ENCODE peak calls at places on chromosome 5, in five cellular contexts. One of them, this sample, is unnamed.

GRCh38 chr5:122656107-122656506 is 118.8 kb upstream of the SNX2 start:
- DNase-seq in neural progenitor cell: no peak
- DNase-seq in fibroblast of lung: no peak
- DNase-seq in CD4-positive, alpha-beta T cell: no peak
- DNase-seq in GM23248: peak; percentile 8
- DNase-seq in this sample: no peak

GRCh38 chr5:103800728-103801127 is 238.1 kb upstream of the NUDT12 start:
- DNase-seq in neural progenitor cell: no peak
- DNase-seq in fibroblast of lung: peak; percentile 67
- DNase-seq in CD4-positive, alpha-beta T cell: no peak
- DNase-seq in GM23248: no peak
- DNase-seq in this sample: no peak

GRCh38 chr5:178113841-178114324 is 551 bp downstream of the N4BP3 start:
- DNase-seq in neural progenitor cell: peak; percentile 61
- DNase-seq in fibroblast of lung: no peak
- DNase-seq in CD4-positive, alpha-beta T cell: no peak
- DNase-seq in GM23248: no peak
- DNase-seq in this sample: no peak

GRCh38 chr5:138469540-138470321 is 4.5 kb downstream of the EGR1 start:
- DNase-seq in neural progenitor cell: peak; percentile 55
- DNase-seq in fibroblast of lung: peak; percentile 80
- DNase-seq in CD4-positive, alpha-beta T cell: no peak
- DNase-seq in GM23248: peak; percentile 59
- DNase-seq in this sample: no peak

GRCh38 chr5:176743136-176743827 is 67.1 kb upstream of the UNC5A start:
- DNase-seq in neural progenitor cell: peak; percentile 78
- DNase-seq in fibroblast of lung: no peak
- DNase-seq in CD4-positive, alpha-beta T cell: no peak
- DNase-seq in GM23248: peak; percentile 8
- DNase-seq in this sample: no peak

GRCh38 chr5:14208071-14209021 is 65.2 kb downstream of the TRIO start:
- DNase-seq in neural progenitor cell: no peak
- DNase-seq in fibroblast of lung: peak; percentile 93
- DNase-seq in CD4-positive, alpha-beta T cell: no peak
- DNase-seq in GM23248: peak; percentile 83
- DNase-seq in this sample: no peak

GRCh38 chr5:27818888-27819287 is 780.5 kb upstream of the CDH9 start:
- DNase-seq in neural progenitor cell: no peak
- DNase-seq in fibroblast of lung: no peak
- DNase-seq in CD4-positive, alpha-beta T cell: no peak
- DNase-seq in GM23248: no peak
- DNase-seq in this sample: no peak

GRCh38 chr5:142293486-142293885 is 31.3 kb downstream of the SPRY4 start:
- DNase-seq in neural progenitor cell: no peak
- DNase-seq in fibroblast of lung: peak; percentile 39
- DNase-seq in CD4-positive, alpha-beta T cell: no peak
- DNase-seq in GM23248: peak; percentile 74
- DNase-seq in this sample: no peak

GRCh38 chr5:120615967-120616645 is 152.0 kb downstream of the PRR16 start:
- DNase-seq in neural progenitor cell: peak; percentile 43
- DNase-seq in fibroblast of lung: peak; percentile 96
- DNase-seq in CD4-positive, alpha-beta T cell: no peak
- DNase-seq in GM23248: peak; percentile 92
- DNase-seq in this sample: no peak

GRCh38 chr5:411728-412127 is 31.2 kb upstream of the EXOC3 start:
- DNase-seq in neural progenitor cell: no peak
- DNase-seq in fibroblast of lung: no peak
- DNase-seq in CD4-positive, alpha-beta T cell: peak; percentile 15
- DNase-seq in GM23248: no peak
- DNase-seq in this sample: no peak

GRCh38 chr5:116939641-116940040 is 365.0 kb upstream of the SEMA6A start:
- DNase-seq in neural progenitor cell: no peak
- DNase-seq in fibroblast of lung: no peak
- DNase-seq in CD4-positive, alpha-beta T cell: no peak
- DNase-seq in GM23248: no peak
- DNase-seq in this sample: no peak

GRCh38 chr5:133840168-133840567 is 128.3 kb downstream of the C5orf15 start:
- DNase-seq in neural progenitor cell: no peak
- DNase-seq in fibroblast of lung: no peak
- DNase-seq in CD4-positive, alpha-beta T cell: no peak
- DNase-seq in GM23248: no peak
- DNase-seq in this sample: no peak

GRCh38 chr5:157484768-157485167 is 24.8 kb downstream of the NIPAL4 start:
- DNase-seq in neural progenitor cell: no peak
- DNase-seq in fibroblast of lung: no peak
- DNase-seq in CD4-positive, alpha-beta T cell: no peak
- DNase-seq in GM23248: peak; percentile 81
- DNase-seq in this sample: no peak

GRCh38 chr5:83530186-83530585 is 58.6 kb downstream of the VCAN start:
- DNase-seq in neural progenitor cell: no peak
- DNase-seq in fibroblast of lung: peak; percentile 69
- DNase-seq in CD4-positive, alpha-beta T cell: no peak
- DNase-seq in GM23248: peak; percentile 40
- DNase-seq in this sample: no peak

GRCh38 chr5:68134033-68134668 is 81.4 kb upstream of the PIK3R1 start:
- DNase-seq in neural progenitor cell: peak; percentile 35
- DNase-seq in fibroblast of lung: no peak
- DNase-seq in CD4-positive, alpha-beta T cell: no peak
- DNase-seq in GM23248: no peak
- DNase-seq in this sample: no peak

GRCh38 chr5:61598140-61598539 is 266.1 kb downstream of the ZSWIM6 start:
- DNase-seq in neural progenitor cell: no peak
- DNase-seq in fibroblast of lung: no peak
- DNase-seq in CD4-positive, alpha-beta T cell: no peak
- DNase-seq in GM23248: no peak
- DNase-seq in this sample: no peak

GRCh38 chr5:167582263-167582662 is 709.2 kb upstream of the WWC1 start:
- DNase-seq in neural progenitor cell: no peak
- DNase-seq in fibroblast of lung: no peak
- DNase-seq in CD4-positive, alpha-beta T cell: no peak
- DNase-seq in GM23248: peak; percentile 50
- DNase-seq in this sample: no peak
- H3K27ac ChIP-seq in neural progenitor cell: no peak overlapping the region
- H3K27ac ChIP-seq in fibroblast of lung: no peak overlapping the region
- H3K27ac ChIP-seq in CD4-positive, alpha-beta T cell: no peak overlapping the region
- H3K27ac ChIP-seq in GM23248: peak overlapping the region; percentile 0
- H3K27ac ChIP-seq in this sample: no peak overlapping the region

DNA sequence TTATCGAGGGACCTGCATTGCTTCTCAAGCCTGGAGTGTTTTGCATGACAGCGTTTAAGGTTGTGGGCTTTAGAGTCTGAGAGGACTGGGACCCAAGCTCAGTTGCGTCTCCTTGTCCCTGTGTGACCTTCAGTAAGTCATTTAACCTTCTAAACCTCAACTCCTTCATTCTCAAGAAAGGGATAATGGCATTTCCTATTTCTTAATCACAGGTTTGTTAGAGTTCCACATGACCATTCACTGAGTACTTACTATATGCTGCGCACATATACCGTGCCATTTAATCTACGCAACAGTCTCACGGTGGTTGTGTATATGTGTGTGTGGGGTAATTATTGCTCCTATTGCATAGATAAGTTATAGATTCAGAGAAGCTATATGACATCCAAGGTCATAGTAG is 76.3 kb downstream of the MACROH2A1 start:
- DNase-seq in neural progenitor cell: no peak
- DNase-seq in fibroblast of lung: no peak
- DNase-seq in CD4-positive, alpha-beta T cell: no peak
- DNase-seq in GM23248: no peak
- DNase-seq in this sample: no peak
- H3K27ac ChIP-seq in neural progenitor cell: no peak overlapping the region
- H3K27ac ChIP-seq in fibroblast of lung: no peak overlapping the region
- H3K27ac ChIP-seq in CD4-positive, alpha-beta T cell: no peak overlapping the region
- H3K27ac ChIP-seq in GM23248: no peak overlapping the region
- H3K27ac ChIP-seq in this sample: no peak overlapping the region

GRCh38 chr5:85140471-85140870 is 755.8 kb upstream of the EDIL3 start:
- DNase-seq in neural progenitor cell: no peak
- DNase-seq in fibroblast of lung: no peak
- DNase-seq in CD4-positive, alpha-beta T cell: no peak
- DNase-seq in GM23248: no peak
- DNase-seq in this sample: no peak
- H3K27ac ChIP-seq in neural progenitor cell: no peak overlapping the region
- H3K27ac ChIP-seq in fibroblast of lung: no peak overlapping the region
- H3K27ac ChIP-seq in CD4-positive, alpha-beta T cell: no peak overlapping the region
- H3K27ac ChIP-seq in GM23248: no peak overlapping the region
- H3K27ac ChIP-seq in this sample: no peak overlapping the region

GRCh38 chr5:76556511-76557221 is 66.5 kb downstream of the F2RL2 start:
- DNase-seq in neural progenitor cell: no peak
- DNase-seq in fibroblast of lung: no peak
- DNase-seq in CD4-positive, alpha-beta T cell: no peak
- DNase-seq in GM23248: no peak
- DNase-seq in this sample: no peak

GRCh38 chr5:76555717-76556116 is 67.5 kb downstream of the F2RL2 start:
- DNase-seq in neural progenitor cell: no peak
- DNase-seq in fibroblast of lung: no peak
- DNase-seq in CD4-positive, alpha-beta T cell: no peak
- DNase-seq in GM23248: no peak
- DNase-seq in this sample: no peak

DNA sequence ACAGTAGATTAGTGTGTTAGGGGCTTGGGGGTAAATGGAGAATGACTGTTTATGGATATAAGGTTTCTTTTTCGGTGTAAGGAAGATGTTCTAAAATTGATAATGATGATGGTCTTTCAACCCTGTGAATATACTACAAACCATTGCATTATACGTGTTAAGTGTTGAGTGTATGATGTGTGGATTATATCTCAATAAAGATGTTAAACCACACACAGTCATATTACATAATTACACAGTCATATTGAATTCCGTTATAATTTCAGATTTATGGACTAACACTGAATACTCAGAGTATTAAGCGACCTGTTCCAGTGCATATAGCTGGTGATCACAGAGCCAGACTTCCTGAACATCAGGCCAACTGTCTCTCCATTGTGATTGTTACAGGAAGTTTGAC is 68.1 kb downstream of the F2RL2 start:
- DNase-seq in neural progenitor cell: no peak
- DNase-seq in fibroblast of lung: no peak
- DNase-seq in CD4-positive, alpha-beta T cell: no peak
- DNase-seq in GM23248: no peak
- DNase-seq in this sample: no peak
- H3K27ac ChIP-seq in neural progenitor cell: no peak overlapping the region
- H3K27ac ChIP-seq in fibroblast of lung: no peak overlapping the region
- H3K27ac ChIP-seq in CD4-positive, alpha-beta T cell: no peak overlapping the region
- H3K27ac ChIP-seq in GM23248: no peak overlapping the region
- H3K27ac ChIP-seq in this sample: no peak overlapping the region

GRCh38 chr5:135041726-135042125 is 7.7 kb upstream of the PITX1 start:
- DNase-seq in neural progenitor cell: no peak
- DNase-seq in fibroblast of lung: no peak
- DNase-seq in CD4-positive, alpha-beta T cell: no peak
- DNase-seq in GM23248: no peak
- DNase-seq in this sample: no peak

GRCh38 chr5:135039526-135040296 is 5.7 kb upstream of the PITX1 start:
- DNase-seq in neural progenitor cell: peak; percentile 67
- DNase-seq in fibroblast of lung: no peak
- DNase-seq in CD4-positive, alpha-beta T cell: no peak
- DNase-seq in GM23248: no peak
- DNase-seq in this sample: no peak

GRCh38 chr5:135040331-135041144 is 6.5 kb upstream of the PITX1 start:
- DNase-seq in neural progenitor cell: peak; percentile 75
- DNase-seq in fibroblast of lung: no peak
- DNase-seq in CD4-positive, alpha-beta T cell: no peak
- DNase-seq in GM23248: peak; percentile 47
- DNase-seq in this sample: no peak

GRCh38 chr5:135042595-135042994 is 8.6 kb upstream of the PITX1 start:
- DNase-seq in neural progenitor cell: no peak
- DNase-seq in fibroblast of lung: no peak
- DNase-seq in CD4-positive, alpha-beta T cell: no peak
- DNase-seq in GM23248: no peak
- DNase-seq in this sample: no peak

GRCh38 chr5:135041145-135041587 is 7.1 kb upstream of the PITX1 start:
- DNase-seq in neural progenitor cell: no peak
- DNase-seq in fibroblast of lung: no peak
- DNase-seq in CD4-positive, alpha-beta T cell: no peak
- DNase-seq in GM23248: no peak
- DNase-seq in this sample: no peak
- H3K27ac ChIP-seq in neural progenitor cell: no peak overlapping the region
- H3K27ac ChIP-seq in fibroblast of lung: no peak overlapping the region
- H3K27ac ChIP-seq in CD4-positive, alpha-beta T cell: no peak overlapping the region
- H3K27ac ChIP-seq in GM23248: no peak overlapping the region
- H3K27ac ChIP-seq in this sample: no peak overlapping the region

GRCh38 chr5:151678713-151679112 is 8.0 kb downstream of the SPARC start:
- DNase-seq in neural progenitor cell: no peak
- DNase-seq in fibroblast of lung: peak; percentile 13
- DNase-seq in CD4-positive, alpha-beta T cell: no peak
- DNase-seq in GM23248: peak; percentile 52
- DNase-seq in this sample: no peak

GRCh38 chr5:151675956-151676712 is 10.6 kb downstream of the SPARC start:
- DNase-seq in neural progenitor cell: no peak
- DNase-seq in fibroblast of lung: no peak
- DNase-seq in CD4-positive, alpha-beta T cell: no peak
- DNase-seq in GM23248: peak; percentile 40
- DNase-seq in this sample: no peak

GRCh38 chr5:151675225-151675955 is 11.3 kb downstream of the SPARC start:
- DNase-seq in neural progenitor cell: no peak
- DNase-seq in fibroblast of lung: peak; percentile 56
- DNase-seq in CD4-positive, alpha-beta T cell: no peak
- DNase-seq in GM23248: peak; percentile 55
- DNase-seq in this sample: no peak

GRCh38 chr5:151678146-151678545 is 8.6 kb downstream of the SPARC start:
- DNase-seq in neural progenitor cell: no peak
- DNase-seq in fibroblast of lung: peak; percentile 58
- DNase-seq in CD4-positive, alpha-beta T cell: no peak
- DNase-seq in GM23248: peak; percentile 88
- DNase-seq in this sample: no peak

GRCh38 chr5:151676719-151677118 is 10.0 kb downstream of the SPARC start:
- DNase-seq in neural progenitor cell: peak; percentile 20
- DNase-seq in fibroblast of lung: peak; percentile 66
- DNase-seq in CD4-positive, alpha-beta T cell: no peak
- DNase-seq in GM23248: peak; percentile 53
- DNase-seq in this sample: no peak
- H3K27ac ChIP-seq in neural progenitor cell: no peak overlapping the region
- H3K27ac ChIP-seq in fibroblast of lung: no peak overlapping the region
- H3K27ac ChIP-seq in CD4-positive, alpha-beta T cell: no peak overlapping the region
- H3K27ac ChIP-seq in GM23248: peak overlapping the region; percentile 99
- H3K27ac ChIP-seq in this sample: peak overlapping the region; percentile 52

DNA sequence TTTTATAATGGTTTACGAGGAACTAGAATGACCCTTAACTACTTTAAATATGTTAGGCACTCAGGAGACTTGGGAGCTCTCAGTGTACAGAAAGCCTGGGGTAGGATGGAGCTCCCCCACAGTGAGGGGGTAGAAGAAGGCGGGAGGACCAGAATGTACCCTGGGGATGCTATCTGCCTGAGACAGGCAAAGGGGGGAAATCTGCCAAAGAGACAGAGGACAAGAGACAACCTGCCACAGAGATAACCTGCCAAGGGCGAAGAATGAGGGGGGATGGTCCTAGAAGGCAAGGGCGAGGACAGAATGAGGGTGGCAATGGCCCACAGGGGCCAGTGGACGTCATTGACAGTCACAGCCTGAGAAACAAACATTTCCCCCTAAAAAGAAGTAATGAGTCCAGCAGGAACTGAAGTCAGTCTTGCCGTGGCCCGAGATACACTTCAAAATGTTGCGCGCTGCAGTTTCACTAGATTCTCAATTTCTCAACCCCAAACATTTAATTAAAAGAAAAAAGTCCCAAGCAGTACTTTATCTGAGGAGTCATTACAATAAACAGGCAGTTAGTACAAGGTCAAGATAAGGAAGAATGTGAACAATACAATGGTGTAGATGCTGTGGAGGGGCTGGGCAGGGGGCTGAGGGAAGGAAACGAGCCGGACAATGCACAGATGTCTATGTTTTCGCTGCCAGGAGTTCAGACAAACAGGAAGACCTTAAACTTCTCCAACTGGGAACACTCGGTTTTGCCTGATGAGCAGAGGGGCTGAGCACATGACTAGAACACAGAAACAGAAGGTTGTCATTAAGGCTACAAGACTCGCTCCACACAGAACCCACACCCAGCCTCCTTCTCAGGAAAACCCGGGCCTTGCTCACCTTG is 125.0 kb downstream of the LHFPL2 start:
- DNase-seq in neural progenitor cell: no peak
- DNase-seq in fibroblast of lung: no peak
- DNase-seq in CD4-positive, alpha-beta T cell: no peak
- DNase-seq in GM23248: no peak
- DNase-seq in this sample: no peak
- H3K27ac ChIP-seq in neural progenitor cell: no peak overlapping the region
- H3K27ac ChIP-seq in fibroblast of lung: no peak overlapping the region
- H3K27ac ChIP-seq in CD4-positive, alpha-beta T cell: no peak overlapping the region
- H3K27ac ChIP-seq in GM23248: no peak overlapping the region
- H3K27ac ChIP-seq in this sample: no peak overlapping the region

This sample was measured in substantia nigra.